ENCODE peak calls at places on chromosomes 13 and 19, in ten cellular contexts. Q is cardiac muscle cell; M is stimulated activated naive CD8-positive, alpha-beta T cell treated with anti-CD3 and anti-CD28 coated beads, Interleukin-15, Interleukin-2, amounts not matched to agents 100 U/mL and 50 U/mL, for 24 hours; G is stromal cell of bone marrow; E is HT1080; C is activated CD4-positive, alpha-beta T cell treated with anti-CD3 and anti-CD28 coated beads for 24 hours; U is thoracic aorta; P is T follicular helper cell; J is stimulated activated CD8-positive, alpha-beta memory T cell treated with anti-CD3 and anti-CD28 coated beads, Interleukin-7, amount 100 ng/mL, for 1 hour; W is NCI-H345. X is an unnamed sample.

GRCh38 chr19:50333737-50334617 is 4.8 kb upstream of the KCNC3 start:
- DNase-seq in E (no peak), Q (peak; percentile 79), P (peak; percentile 71), W (peak; percentile 79), C (peak; percentile 71), M (peak; percentile 86), G (no peak), J (peak; percentile 69), U (no peak), X (peak; percentile 99)

GRCh38 chr19:23116802-23117571 is at the start of gene ZNF730:
- DNase-seq in P (peak; percentile 25), C (peak; percentile 33), G (peak; percentile 70), U (no peak), E (no peak), M (peak; percentile 59), Q (peak; percentile 87), W (peak; percentile 61), J (peak; percentile 24), X (no peak)

GRCh38 chr19:41307954-41308449 is 2.0 kb upstream of the CCDC97 start:
- DNase-seq in W (no peak), U (no peak), C (no peak), E (no peak), Q (no peak), M (no peak), G (no peak), J (no peak), P (no peak), X (no peak)

GRCh38 chr13:40635315-40635995 is 31.0 kb downstream of the FOXO1 start:
- DNase-seq in Q (no peak), U (no peak), C (no peak), G (no peak), W (no peak), P (no peak), J (no peak), M (no peak), E (no peak), X (no peak)

GRCh38 chr19:6465663-6466062 is 1.6 kb downstream of the CRB3 start:
- DNase-seq in G (no peak), W (no peak), C (no peak), Q (no peak), M (no peak), U (no peak), J (no peak), P (no peak), E (no peak), X (no peak)

GRCh38 chr13:102970542-102970941 is 95.7 kb downstream of the SLC10A2 start:
- DNase-seq in U (no peak), G (no peak), P (no peak), M (no peak), J (no peak), W (no peak), Q (no peak), E (no peak), C (no peak), X (no peak)

GRCh38 chr19:7426986-7427385 is 61.8 kb downstream of the PEX11G start:
- DNase-seq in C (peak; percentile 10), Q (no peak), E (no peak), P (no peak), G (no peak), M (peak; percentile 57), U (no peak), W (no peak), J (no peak), X (no peak)

GRCh38 chr19:44696939-44697669 is 1.8 kb upstream of the CEACAM16 start:
- DNase-seq in E (no peak), P (no peak), W (peak; percentile 18), M (no peak), G (no peak), U (no peak), J (no peak), C (no peak), Q (no peak), X (no peak)

X was measured in H54.